ENCODE peak calls at places on chromosomes 3 and 15, in four cellular contexts. J is frontal cortex, R is T-helper 9 cell, L is NCI-H774. T is an unnamed sample.

GRCh38 chr3:64224826-64225606 is at the start of gene PRICKLE2:
- DNase-seq in J (peak), R (no peak), L (no peak), T (peak)

GRCh38 chr15:57432141-57432701 is 55.9 kb downstream of the CGNL1 start:
- DNase-seq in J (no peak), R (no peak), L (peak), T (no peak)

GRCh38 chr3:128064962-128065361 is 12.7 kb downstream of the SEC61A1 start:
- DNase-seq in J (no peak), R (no peak), L (no peak), T (no peak)

GRCh38 chr3:160886421-160886820 is 130.4 kb downstream of the PPM1L start:
- DNase-seq in J (no peak), R (no peak), L (no peak), T (no peak)

GRCh38 chr15:48800811-48801460 is 9.9 kb downstream of the CEP152 start:
- DNase-seq in J (no peak), R (no peak), L (no peak), T (no peak)

GRCh38 chr3:59027607-59028006 is 22.2 kb downstream of the CFAP20DC start:
- DNase-seq in J (no peak), R (no peak), L (no peak), T (no peak)

GRCh38 chr15:92463826-92464225 is 70.1 kb downstream of the ST8SIA2 start:
- DNase-seq in J (no peak), R (no peak), L (no peak), T (no peak)

GRCh38 chr15:29139540-29140459 is 129.8 kb downstream of the NSMCE3 start:
- DNase-seq in J (peak), R (peak), L (peak), T (peak)

GRCh38 chr15:62087671-62088360 is 21.0 kb downstream of the C2CD4A start:
- DNase-seq in J (no peak), R (no peak), L (peak), T (no peak)

GRCh38 chr15:71302861-71303410 is 187.7 kb downstream of the THSD4 start:
- DNase-seq in J (no peak), R (no peak), L (no peak), T (no peak)

GRCh38 chr15:40871749-40872617 is 2.1 kb downstream of the RHOV start:
- DNase-seq in J (no peak), R (no peak), L (no peak), T (peak)

T was measured in RPMI8226.